ENCODE peak calls at places on chromosomes 5 and 9, in seven cellular contexts. B, T, H, K, L, O and I are unnamed samples.

GRCh38 chr9:92671323-92671722 is 1.4 kb upstream of the IPPK start:
- DNase-seq in B (peak; percentile 40), T (peak; percentile 83), H (no peak), K (peak; percentile 81), L (peak; percentile 68), O (no peak), I (peak; percentile 68)

GRCh38 chr5:55415071-55415470 is 107.3 kb downstream of the MTREX start:
- DNase-seq in B (no peak), T (no peak), H (no peak), K (no peak), L (no peak), O (no peak), I (no peak)

GRCh38 chr5:27682600-27682999 is 644.2 kb upstream of the CDH9 start:
- DNase-seq in B (no peak), T (peak; percentile 10), H (no peak), K (no peak), L (no peak), O (peak; percentile 61), I (peak; percentile 63)

GRCh38 chr5:97076098-97076497 is 66.3 kb downstream of the LIX1 start:
- DNase-seq in B (no peak), T (no peak), H (no peak), K (no peak), L (no peak), O (no peak), I (no peak)

GRCh38 chr5:9652295-9652694 is 22.1 kb upstream of the TAS2R1 start:
- DNase-seq in B (no peak), T (no peak), H (no peak), K (no peak), L (no peak), O (no peak), I (no peak)

GRCh38 chr9:92764381-92764987 is at the start of gene BICD2:
- DNase-seq in B (no peak), T (no peak), H (no peak), K (no peak), L (no peak), O (no peak), I (peak; percentile 64)

GRCh38 chr9:87514136-87514535 is 16.5 kb downstream of the DAPK1 start:
- DNase-seq in B (no peak), T (no peak), H (no peak), K (no peak), L (no peak), O (no peak), I (no peak)

GRCh38 chr5:26339576-26339975 is 698.8 kb downstream of the CDH9 start:
- DNase-seq in B (no peak), T (no peak), H (no peak), K (no peak), L (no peak), O (no peak), I (no peak)

GRCh38 chr5:14413331-14413750 is 168.3 kb upstream of the OTULINL start:
- DNase-seq in B (no peak), T (no peak), H (no peak), K (peak; percentile 63), L (no peak), O (no peak), I (no peak)

GRCh38 chr9:92952861-92953620 is 5.7 kb downstream of the FGD3 start:
- DNase-seq in B (no peak), T (no peak), H (no peak), K (no peak), L (no peak), O (no peak), I (no peak)

GRCh38 chr5:39211773-39212172 is 7.6 kb downstream of the FYB1 start:
- DNase-seq in B (no peak), T (no peak), H (no peak), K (no peak), L (no peak), O (no peak), I (no peak)

GRCh38 chr9:105065119-105066088 is 137.4 kb upstream of the ABCA1 start:
- DNase-seq in B (peak; percentile 30), T (no peak), H (no peak), K (no peak), L (no peak), O (no peak), I (no peak)

GRCh38 chr9:127754761-127755557 is 19.9 kb upstream of the TOR2A start:
- DNase-seq in B (no peak), T (no peak), H (no peak), K (no peak), L (no peak), O (peak; percentile 82), I (peak; percentile 90)
- H3K9ac ChIP-seq in B (no peak overlapping the region), T (no peak overlapping the region), H (no peak overlapping the region), K (no peak overlapping the region), L (no peak overlapping the region), O (no peak overlapping the region), I (no peak overlapping the region)

DNA sequence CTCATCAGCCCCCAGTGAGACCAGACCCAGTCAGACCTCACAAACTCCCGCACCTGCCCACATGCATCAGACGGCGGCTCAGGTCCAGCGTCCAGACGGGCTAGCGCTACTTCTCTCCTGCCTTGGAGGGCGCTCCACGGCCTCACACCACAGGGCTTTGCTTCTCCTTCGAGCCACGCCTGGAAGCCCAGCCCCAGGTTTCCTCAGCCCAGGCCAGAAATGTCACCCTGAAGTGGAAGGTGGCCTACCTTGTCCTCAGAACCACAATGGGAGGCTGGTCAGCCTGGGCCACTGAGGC is 2.8 kb downstream of the NACC2 start:
- DNase-seq in B (no peak), T (no peak), H (no peak), K (no peak), L (no peak), O (no peak), I (peak; percentile 72)
- TF ChIP-seq CTCF in B (no peak), T (no peak), H (no peak), K (no peak), L (no peak), O (no peak), I (peak; percentile 7)

DNA sequence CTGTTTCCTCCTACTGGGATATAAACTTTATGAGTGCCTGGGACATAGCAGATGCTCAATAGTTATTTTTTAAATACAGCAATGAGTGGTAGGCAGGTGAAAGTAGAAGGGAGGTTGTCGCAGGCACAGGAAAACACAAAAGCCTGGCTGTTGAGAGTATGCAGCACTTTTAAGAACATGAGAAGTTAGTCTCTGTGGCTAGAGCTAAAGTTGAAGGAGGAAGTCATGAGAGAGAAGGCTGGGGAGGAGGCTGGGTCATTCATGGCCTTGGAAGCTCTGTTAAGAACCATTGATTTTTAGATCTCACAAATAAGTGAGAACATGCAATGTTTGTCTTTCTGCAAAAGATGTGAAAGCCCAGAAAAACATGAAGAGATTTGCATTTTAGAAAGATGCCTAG is 126.7 kb downstream of the PRKACG start:
- DNase-seq in B (no peak), T (no peak), H (no peak), K (no peak), L (no peak), O (no peak), I (no peak)
- H3K27ac ChIP-seq in B (no peak overlapping the region), T (no peak overlapping the region), H (no peak overlapping the region), K (no peak overlapping the region), L (no peak overlapping the region), O (no peak overlapping the region), I (no peak overlapping the region)

DNA sequence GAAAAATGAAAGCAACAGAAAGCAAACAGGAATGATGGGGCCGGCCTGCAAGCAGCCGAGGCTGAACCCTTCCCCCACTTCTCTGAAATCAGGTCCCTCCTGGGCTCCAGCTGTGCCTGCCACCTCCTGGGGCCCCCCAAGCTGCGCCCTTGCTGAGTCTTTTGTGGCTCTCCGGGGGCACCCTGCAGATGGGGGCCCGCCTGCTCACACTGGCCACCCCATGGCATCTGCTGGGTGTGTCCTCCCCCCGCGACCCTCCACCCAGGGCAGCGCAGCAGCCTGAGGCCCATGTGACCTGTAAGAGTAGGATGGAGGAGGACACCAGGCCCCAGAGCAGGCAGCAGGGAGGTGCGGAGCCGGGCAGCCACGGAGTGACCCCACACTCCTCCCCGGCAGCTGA is 5.7 kb downstream of the GPSM1 start:
- DNase-seq in B (no peak), T (no peak), H (no peak), K (no peak), L (no peak), O (no peak), I (no peak)
- H3K9ac ChIP-seq in B (no peak overlapping the region), T (no peak overlapping the region), H (no peak overlapping the region), K (no peak overlapping the region), L (no peak overlapping the region), O (no peak overlapping the region), I (no peak overlapping the region)

DNA sequence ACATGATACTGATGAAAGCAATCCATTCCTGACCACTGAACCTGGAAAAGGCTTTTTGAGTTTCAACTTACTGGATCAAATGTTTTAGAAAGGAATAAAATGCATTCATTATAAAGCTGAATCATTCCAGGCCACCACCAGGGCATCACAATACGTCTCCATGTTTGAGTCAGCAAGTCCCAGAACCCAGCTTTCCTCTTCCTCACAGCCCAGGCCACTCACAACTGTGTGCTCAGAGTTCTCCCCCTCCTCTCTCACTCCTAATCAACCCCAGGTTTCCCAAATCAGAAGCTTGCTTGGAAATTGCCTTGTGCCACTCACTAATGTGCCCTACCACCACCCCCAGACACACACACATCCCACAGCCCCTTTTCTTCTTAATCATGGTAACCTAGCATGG is 91.7 kb downstream of the GNA14 start:
- DNase-seq in B (no peak), T (no peak), H (no peak), K (no peak), L (no peak), O (no peak), I (no peak)
- TF ChIP-seq CTCF in B (no peak), T (no peak), H (no peak), K (no peak), L (no peak), O (no peak), I (no peak)

GRCh38 chr5:57513785-57514184 is 31.2 kb upstream of the ACTBL2 start:
- DNase-seq in B (no peak), T (no peak), H (no peak), K (no peak), L (no peak), O (no peak), I (no peak)
- H3K27ac ChIP-seq in B (no peak overlapping the region), T (no peak overlapping the region), H (no peak overlapping the region), K (no peak overlapping the region), L (no peak overlapping the region), O (no peak overlapping the region), I (no peak overlapping the region)

GRCh38 chr9:27341545-27342294 is 44.8 kb upstream of the EQTN start:
- DNase-seq in B (no peak), T (no peak), H (no peak), K (no peak), L (no peak), O (no peak), I (no peak)

GRCh38 chr9:27339661-27340295 is 42.8 kb upstream of the EQTN start:
- DNase-seq in B (no peak), T (no peak), H (no peak), K (no peak), L (no peak), O (no peak), I (no peak)

GRCh38 chr9:27338527-27338903 is 41.6 kb upstream of the EQTN start:
- DNase-seq in B (no peak), T (no peak), H (no peak), K (no peak), L (no peak), O (no peak), I (no peak)

GRCh38 chr9:27337833-27338526 is 41.0 kb upstream of the EQTN start:
- DNase-seq in B (peak; percentile 65), T (no peak), H (no peak), K (no peak), L (no peak), O (no peak), I (no peak)

GRCh38 chr9:27340876-27341540 is 44.1 kb upstream of the EQTN start:
- DNase-seq in B (no peak), T (peak; percentile 26), H (no peak), K (no peak), L (no peak), O (no peak), I (no peak)
- H3K9ac ChIP-seq in B (peak overlapping the region; percentile 14), T (no peak overlapping the region), H (no peak overlapping the region), K (no peak overlapping the region), L (no peak overlapping the region), O (no peak overlapping the region), I (no peak overlapping the region)